ENCODE peak calls at places on chromosome 14, in five cellular contexts. C, P, J, O and U are unnamed samples.

GRCh38 chr14:92657457-92658142 is 90.8 kb downstream of the LGMN start:
- DNase-seq in C (peak), P (no peak), J (no peak), O (peak), U (no peak)

GRCh38 chr14:52891800-52892199 is 59.0 kb downstream of the FERMT2 start:
- DNase-seq in C (no peak), P (no peak), J (no peak), O (no peak), U (no peak)

GRCh38 chr14:28482644-28483043 is 283.9 kb upstream of the FOXG1 start:
- DNase-seq in C (no peak), P (no peak), J (no peak), O (no peak), U (no peak)

GRCh38 chr14:91521058-91521721 is 11.1 kb upstream of the PPP4R3A start:
- DNase-seq in C (no peak), P (no peak), J (no peak), O (no peak), U (no peak)

GRCh38 chr14:70641548-70642312 is at the start of gene TTC9:
- DNase-seq in C (peak), P (no peak), J (no peak), O (peak), U (no peak)

GRCh38 chr14:50354527-50354926 is 42.2 kb downstream of the CDKL1 start:
- DNase-seq in C (no peak), P (no peak), J (no peak), O (no peak), U (no peak)

GRCh38 chr14:99163446-99163845 is 108.6 kb downstream of the BCL11B start:
- DNase-seq in C (no peak), P (no peak), J (no peak), O (no peak), U (no peak)

GRCh38 chr14:61608245-61609142 is 86.8 kb upstream of the HIF1A start:
- DNase-seq in C (no peak), P (peak), J (no peak), O (no peak), U (peak)

GRCh38 chr14:104723651-104724406 is at the start of gene ADSS1:
- DNase-seq in C (peak), P (no peak), J (no peak), O (peak), U (no peak)

GRCh38 chr14:73878436-73878835 is 8.2 kb upstream of the ZNF410 start:
- DNase-seq in C (no peak), P (peak), J (no peak), O (no peak), U (peak)

GRCh38 chr14:89296281-89296745 is 120.7 kb downstream of the FOXN3 start:
- DNase-seq in C (no peak), P (no peak), J (no peak), O (no peak), U (no peak)

GRCh38 chr14:104287301-104288009 is 149.1 kb downstream of the KIF26A start:
- DNase-seq in C (no peak), P (no peak), J (no peak), O (no peak), U (no peak)

GRCh38 chr14:93045965-93046695 is 69.6 kb downstream of the ITPK1 start:
- DNase-seq in C (no peak), P (peak), J (peak), O (no peak), U (peak)

GRCh38 chr14:61703342-61704129 is 8.2 kb downstream of the HIF1A start:
- DNase-seq in C (no peak), P (no peak), J (no peak), O (no peak), U (no peak)

GRCh38 chr14:94344389-94344788 is 21.3 kb upstream of the SERPINA6 start:
- DNase-seq in C (no peak), P (no peak), J (no peak), O (no peak), U (no peak)

GRCh38 chr14:94180655-94181271 is 6.6 kb downstream of the PPP4R4 start:
- DNase-seq in C (no peak), P (peak), J (peak), O (no peak), U (peak)

GRCh38 chr14:52380294-52380693 is 66.2 kb downstream of the PTGER2 start:
- DNase-seq in C (no peak), P (peak), J (no peak), O (no peak), U (no peak)

GRCh38 chr14:95256011-95256775 is 63.5 kb downstream of the CLMN start:
- DNase-seq in C (no peak), P (no peak), J (no peak), O (no peak), U (no peak)

GRCh38 chr14:36767603-36768281 is 106.1 kb downstream of the PAX9 start:
- DNase-seq in C (no peak), P (peak), J (no peak), O (no peak), U (no peak)

GRCh38 chr14:76870146-76870545 is 43.9 kb downstream of the LRRC74A start:
- DNase-seq in C (no peak), P (no peak), J (no peak), O (no peak), U (peak)

GRCh38 chr14:22641851-22642250 is 2.3 kb downstream of the OR6J1 start:
- DNase-seq in C (no peak), P (no peak), J (no peak), O (peak), U (no peak)

GRCh38 chr14:58777541-58777979 is 139.8 kb downstream of the DACT1 start:
- DNase-seq in C (no peak), P (peak), J (no peak), O (no peak), U (no peak)

GRCh38 chr14:89304972-89305703 is 111.9 kb downstream of the FOXN3 start:
- DNase-seq in C (no peak), P (peak), J (no peak), O (peak), U (peak)

GRCh38 chr14:22333408-22334274 is 255.4 kb downstream of the DAD1 start:
- DNase-seq in C (no peak), P (peak), J (peak), O (peak), U (peak)

GRCh38 chr14:73833024-73833423 is 18.6 kb upstream of the PTGR2 start:
- DNase-seq in C (no peak), P (peak), J (no peak), O (no peak), U (no peak)

GRCh38 chr14:64703393-64704144 is 655 bp upstream of the PLEKHG3 start:
- DNase-seq in C (no peak), P (peak), J (no peak), O (no peak), U (no peak)

GRCh38 chr14:21308132-21308478 is 28.2 kb downstream of the RPGRIP1 start:
- DNase-seq in C (no peak), P (no peak), J (no peak), O (no peak), U (no peak)

GRCh38 chr14:36659822-36660735 is 1.6 kb upstream of the PAX9 start:
- DNase-seq in C (no peak), P (no peak), J (no peak), O (no peak), U (no peak)

GRCh38 chr14:54023027-54023426 is 66.4 kb upstream of the BMP4 start:
- DNase-seq in C (no peak), P (no peak), J (no peak), O (no peak), U (no peak)

GRCh38 chr14:68551045-68551683 is 241.7 kb downstream of the ZFP36L1 start:
- DNase-seq in C (no peak), P (no peak), J (no peak), O (no peak), U (no peak)

GRCh38 chr14:104585966-104586702 is 6.6 kb downstream of the C14orf180 start:
- DNase-seq in C (no peak), P (no peak), J (no peak), O (no peak), U (no peak)

GRCh38 chr14:92603309-92604257 is 90.0 kb downstream of the RIN3 start:
- DNase-seq in C (no peak), P (peak), J (no peak), O (peak), U (peak)

GRCh38 chr14:41280745-41281144 is 325.9 kb upstream of the LRFN5 start:
- DNase-seq in C (no peak), P (no peak), J (no peak), O (no peak), U (no peak)

GRCh38 chr14:34301107-34301734 is 160.8 kb downstream of the SPTSSA start:
- DNase-seq in C (no peak), P (peak), J (peak), O (no peak), U (peak)

GRCh38 chr14:63650336-63650952 is 8.8 kb upstream of the WDR89 start:
- DNase-seq in C (no peak), P (no peak), J (no peak), O (no peak), U (no peak)

GRCh38 chr14:68513838-68514610 is 278.8 kb downstream of the ZFP36L1 start:
- DNase-seq in C (no peak), P (no peak), J (no peak), O (no peak), U (no peak)

GRCh38 chr14:86003998-86004397 is 474.1 kb downstream of the FLRT2 start:
- DNase-seq in C (no peak), P (peak), J (no peak), O (no peak), U (no peak)

GRCh38 chr14:62957562-62957961 is 87.7 kb downstream of the KCNH5 start:
- DNase-seq in C (no peak), P (peak), J (no peak), O (no peak), U (peak)

GRCh38 chr14:81224222-81224621 is 3.5 kb upstream of the GTF2A1 start:
- DNase-seq in C (no peak), P (no peak), J (no peak), O (no peak), U (no peak)
- TF ChIP-seq CTCF in C (no peak), P (no peak), J (no peak), O (no peak), U (no peak)

GRCh38 chr14:45990252-45990651 is 661.3 kb downstream of the RPL10L start:
- DNase-seq in C (no peak), P (no peak), J (peak), O (no peak), U (no peak)
- TF ChIP-seq CTCF in C (no peak), P (no peak), J (peak), O (no peak), U (peak)

GRCh38 chr14:106562451-106562850 is 1036.1 kb downstream of the TMEM121 start:
- DNase-seq in C (no peak), P (no peak), J (no peak), O (no peak), U (no peak)

DNA sequence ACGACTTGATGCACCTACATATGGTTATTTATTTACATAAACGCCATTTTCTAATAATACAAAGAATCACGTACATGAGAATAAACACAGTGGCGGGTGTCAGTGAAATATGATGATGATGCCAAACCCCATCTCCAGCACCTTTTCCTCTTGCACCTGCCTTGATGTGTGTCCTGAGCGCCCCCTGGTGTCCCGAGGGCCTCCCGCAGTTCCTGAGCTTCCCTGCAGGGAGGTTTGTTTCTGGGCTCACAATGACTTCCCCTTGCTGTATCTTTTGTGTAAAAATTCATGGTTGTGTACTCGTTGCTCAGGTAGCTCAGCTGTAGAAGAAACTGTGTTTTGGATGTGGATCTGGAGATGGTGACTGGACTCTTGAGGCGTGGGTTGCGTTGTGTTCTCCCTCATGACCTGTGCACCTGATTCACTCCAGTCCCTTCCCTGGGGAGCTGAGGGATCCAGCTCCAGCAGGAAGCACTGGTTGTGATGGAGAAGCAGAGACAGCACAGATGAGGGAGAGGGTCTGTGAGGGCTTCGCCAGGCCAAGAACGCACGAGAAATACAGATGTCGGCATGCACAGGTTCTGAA is 1037.8 kb downstream of the TMEM121 start:
- DNase-seq in C (peak), P (no peak), J (no peak), O (peak), U (no peak)
- TF ChIP-seq CTCF in C (peak), P (no peak), J (peak), O (peak), U (peak)

GRCh38 chr14:78048120-78048519 is 122.1 kb upstream of the NRXN3 start:
- DNase-seq in C (no peak), P (no peak), J (no peak), O (no peak), U (no peak)
- TF ChIP-seq CTCF in C (no peak), P (no peak), J (no peak), O (no peak), U (no peak)